ENCODE peak calls at places on chromosomes 11 and 22, in six cellular contexts. One of them, this sample, is unnamed.

GRCh38 chr22:50129121-50129734 is 39.4 kb downstream of the MOV10L1 start:
- DNase-seq in endothelial cell: no peak
- DNase-seq in activated naive CD4-positive, alpha-beta T cell treated with anti-CD3 and anti-CD28 coated beads for 36 hours: no peak
- DNase-seq in GM20000: no peak
- DNase-seq in brain pericyte: no peak
- DNase-seq in GM23338: no peak
- DNase-seq in this sample: no peak

GRCh38 chr22:31723699-31724098 is 26.2 kb downstream of the PRR14L start:
- DNase-seq in GM23338: no peak
- DNase-seq in brain pericyte: no peak
- DNase-seq in activated naive CD4-positive, alpha-beta T cell treated with anti-CD3 and anti-CD28 coated beads for 36 hours: no peak
- DNase-seq in GM20000: no peak
- DNase-seq in endothelial cell: no peak
- DNase-seq in this sample: no peak

GRCh38 chr11:123603666-123604065 is 50.8 kb downstream of the SCN3B start:
- DNase-seq in GM20000: no peak
- DNase-seq in activated naive CD4-positive, alpha-beta T cell treated with anti-CD3 and anti-CD28 coated beads for 36 hours: no peak
- DNase-seq in endothelial cell: no peak
- DNase-seq in brain pericyte: no peak
- DNase-seq in GM23338: no peak
- DNase-seq in this sample: no peak

GRCh38 chr11:27228232-27228631 is 134.8 kb downstream of the CCDC34 start:
- DNase-seq in GM23338: no peak
- DNase-seq in activated naive CD4-positive, alpha-beta T cell treated with anti-CD3 and anti-CD28 coated beads for 36 hours: no peak
- DNase-seq in GM20000: no peak
- DNase-seq in endothelial cell: no peak
- DNase-seq in brain pericyte: no peak
- DNase-seq in this sample: no peak

GRCh38 chr11:73312806-73313403 is 4.8 kb downstream of the ARHGEF17 start:
- DNase-seq in GM23338: no peak
- DNase-seq in GM20000: no peak
- DNase-seq in endothelial cell: no peak
- DNase-seq in activated naive CD4-positive, alpha-beta T cell treated with anti-CD3 and anti-CD28 coated beads for 36 hours: no peak
- DNase-seq in brain pericyte: peak
- DNase-seq in this sample: no peak

GRCh38 chr11:128250482-128250881 is 336.9 kb downstream of the ETS1 start:
- DNase-seq in GM23338: no peak
- DNase-seq in GM20000: no peak
- DNase-seq in brain pericyte: no peak
- DNase-seq in endothelial cell: no peak
- DNase-seq in activated naive CD4-positive, alpha-beta T cell treated with anti-CD3 and anti-CD28 coated beads for 36 hours: no peak
- DNase-seq in this sample: no peak

GRCh38 chr22:43860831-43861230 is 1.5 kb downstream of the SULT4A1 start:
- DNase-seq in activated naive CD4-positive, alpha-beta T cell treated with anti-CD3 and anti-CD28 coated beads for 36 hours: no peak
- DNase-seq in endothelial cell: no peak
- DNase-seq in GM20000: no peak
- DNase-seq in brain pericyte: no peak
- DNase-seq in GM23338: no peak
- DNase-seq in this sample: no peak

GRCh38 chr11:131025020-131025419 is 108.7 kb upstream of the SNX19 start:
- DNase-seq in brain pericyte: no peak
- DNase-seq in endothelial cell: peak
- DNase-seq in activated naive CD4-positive, alpha-beta T cell treated with anti-CD3 and anti-CD28 coated beads for 36 hours: no peak
- DNase-seq in GM20000: peak
- DNase-seq in GM23338: peak
- DNase-seq in this sample: no peak

GRCh38 chr11:69874178-69874983 is 55.2 kb upstream of the FGF3 start:
- DNase-seq in GM20000: no peak
- DNase-seq in endothelial cell: no peak
- DNase-seq in activated naive CD4-positive, alpha-beta T cell treated with anti-CD3 and anti-CD28 coated beads for 36 hours: no peak
- DNase-seq in brain pericyte: no peak
- DNase-seq in GM23338: no peak
- DNase-seq in this sample: no peak

GRCh38 chr22:39209756-39210155 is 35.0 kb downstream of the PDGFB start:
- DNase-seq in activated naive CD4-positive, alpha-beta T cell treated with anti-CD3 and anti-CD28 coated beads for 36 hours: no peak
- DNase-seq in brain pericyte: no peak
- DNase-seq in GM23338: no peak
- DNase-seq in GM20000: no peak
- DNase-seq in endothelial cell: no peak
- DNase-seq in this sample: no peak

GRCh38 chr11:129613076-129613475 is 202.6 kb upstream of the TMEM45B start:
- DNase-seq in GM20000: no peak
- DNase-seq in GM23338: no peak
- DNase-seq in endothelial cell: no peak
- DNase-seq in activated naive CD4-positive, alpha-beta T cell treated with anti-CD3 and anti-CD28 coated beads for 36 hours: no peak
- DNase-seq in brain pericyte: no peak
- DNase-seq in this sample: no peak

GRCh38 chr22:38549106-38549884 is 20.7 kb downstream of the DMC1 start:
- DNase-seq in brain pericyte: no peak
- DNase-seq in endothelial cell: no peak
- DNase-seq in activated naive CD4-positive, alpha-beta T cell treated with anti-CD3 and anti-CD28 coated beads for 36 hours: no peak
- DNase-seq in GM23338: no peak
- DNase-seq in GM20000: no peak
- DNase-seq in this sample: no peak

GRCh38 chr22:44919691-44920090 is 90.1 kb downstream of the PHF21B start:
- DNase-seq in activated naive CD4-positive, alpha-beta T cell treated with anti-CD3 and anti-CD28 coated beads for 36 hours: no peak
- DNase-seq in GM20000: no peak
- DNase-seq in GM23338: no peak
- DNase-seq in brain pericyte: no peak
- DNase-seq in endothelial cell: no peak
- DNase-seq in this sample: no peak

GRCh38 chr22:40567626-40568328 is 68.7 kb downstream of the MRTFA start:
- DNase-seq in endothelial cell: no peak
- DNase-seq in activated naive CD4-positive, alpha-beta T cell treated with anti-CD3 and anti-CD28 coated beads for 36 hours: no peak
- DNase-seq in GM20000: no peak
- DNase-seq in brain pericyte: no peak
- DNase-seq in GM23338: no peak
- DNase-seq in this sample: no peak

GRCh38 chr11:121557348-121557747 is 104.6 kb upstream of the SORL1-AS1 start:
- DNase-seq in activated naive CD4-positive, alpha-beta T cell treated with anti-CD3 and anti-CD28 coated beads for 36 hours: no peak
- DNase-seq in GM20000: peak
- DNase-seq in brain pericyte: no peak
- DNase-seq in endothelial cell: no peak
- DNase-seq in GM23338: no peak
- DNase-seq in this sample: no peak

GRCh38 chr11:72840780-72841179 is 26.6 kb downstream of the ATG16L2 start:
- DNase-seq in endothelial cell: no peak
- DNase-seq in brain pericyte: no peak
- DNase-seq in GM20000: no peak
- DNase-seq in activated naive CD4-positive, alpha-beta T cell treated with anti-CD3 and anti-CD28 coated beads for 36 hours: no peak
- DNase-seq in GM23338: no peak
- DNase-seq in this sample: no peak